ENCODE peak calls at places on chromosome 3, in ten cellular contexts. Z, W, P, Q, D, L, F, S, A and X are unnamed samples.

GRCh38 chr3:30578479-30578878 is 27.9 kb upstream of the TGFBR2 start:
- DNase-seq in Z (peak; percentile 16), W (peak; percentile 49), P (no peak), Q (no peak), D (no peak), L (no peak), F (peak; percentile 63), S (no peak), A (peak; percentile 93), X (no peak)

GRCh38 chr3:133954961-133955360 is 59.3 kb upstream of the RAB6B start:
- DNase-seq in Z (no peak), W (no peak), P (no peak), Q (no peak), D (no peak), L (no peak), F (no peak), S (no peak), A (no peak), X (no peak)

GRCh38 chr3:60079076-60079475 is 1029.3 kb upstream of the CFAP20DC start:
- DNase-seq in Z (no peak), W (no peak), P (no peak), Q (no peak), D (no peak), L (no peak), F (no peak), S (peak; percentile 15), A (no peak), X (no peak)

GRCh38 chr3:11059090-11059798 is 66.7 kb downstream of the SLC6A1 start:
- DNase-seq in Z (peak; percentile 82), W (no peak), P (peak; percentile 90), Q (peak; percentile 71), D (no peak), L (peak; percentile 39), F (peak; percentile 59), S (no peak), A (peak; percentile 56), X (peak; percentile 37)

GRCh38 chr3:49025793-49026520 is 3.2 kb downstream of the IMPDH2 start:
- DNase-seq in Z (no peak), W (no peak), P (no peak), Q (no peak), D (no peak), L (no peak), F (no peak), S (no peak), A (no peak), X (no peak)

GRCh38 chr3:63580151-63580550 is 72.3 kb upstream of the SNTN start:
- DNase-seq in Z (no peak), W (no peak), P (no peak), Q (no peak), D (no peak), L (no peak), F (no peak), S (no peak), A (no peak), X (no peak)

GRCh38 chr3:33438284-33438668 is 1.9 kb downstream of the UBP1 start:
- DNase-seq in Z (no peak), W (no peak), P (no peak), Q (no peak), D (no peak), L (no peak), F (peak; percentile 37), S (no peak), A (peak; percentile 40), X (no peak)

GRCh38 chr3:177314897-177315296 is 117.6 kb upstream of the TBL1XR1 start:
- DNase-seq in Z (no peak), W (no peak), P (no peak), Q (no peak), D (no peak), L (no peak), F (no peak), S (no peak), A (no peak), X (no peak)

GRCh38 chr3:81445712-81446111 is 315.7 kb downstream of the GBE1 start:
- DNase-seq in Z (no peak), W (no peak), P (no peak), Q (no peak), D (no peak), L (no peak), F (no peak), S (no peak), A (no peak), X (no peak)

GRCh38 chr3:106728315-106728821 is 648.9 kb upstream of the CCDC54 start:
- DNase-seq in Z (no peak), W (no peak), P (no peak), Q (no peak), D (no peak), L (no peak), F (no peak), S (no peak), A (peak; percentile 93), X (no peak)

GRCh38 chr3:58383904-58384303 is 49.7 kb downstream of the PDHB start:
- DNase-seq in Z (no peak), W (no peak), P (no peak), Q (no peak), D (no peak), L (no peak), F (peak; percentile 48), S (no peak), A (peak; percentile 94), X (no peak)

GRCh38 chr3:110504901-110505300 is 566.7 kb upstream of the NECTIN3 start:
- DNase-seq in Z (no peak), W (no peak), P (no peak), Q (no peak), D (no peak), L (no peak), F (no peak), S (no peak), A (no peak), X (no peak)

GRCh38 chr3:77530870-77531269 is 491.0 kb downstream of the ROBO2 start:
- DNase-seq in Z (no peak), W (no peak), P (no peak), Q (no peak), D (no peak), L (no peak), F (no peak), S (no peak), A (peak; percentile 78), X (no peak)

GRCh38 chr3:160478338-160478737 is 28.8 kb upstream of the TRIM59 start:
- DNase-seq in Z (no peak), W (no peak), P (no peak), Q (no peak), D (no peak), L (no peak), F (no peak), S (no peak), A (peak; percentile 30), X (no peak)

GRCh38 chr3:14980689-14981088 is 33.3 kb downstream of the NR2C2 start:
- DNase-seq in Z (no peak), W (no peak), P (no peak), Q (no peak), D (no peak), L (no peak), F (no peak), S (no peak), A (no peak), X (no peak)

GRCh38 chr3:31614162-31614921 is 81.6 kb downstream of the STT3B start:
- DNase-seq in Z (no peak), W (no peak), P (no peak), Q (no peak), D (no peak), L (no peak), F (no peak), S (no peak), A (no peak), X (no peak)

GRCh38 chr3:31606453-31606852 is 73.7 kb downstream of the STT3B start:
- DNase-seq in Z (no peak), W (no peak), P (no peak), Q (no peak), D (no peak), L (no peak), F (no peak), S (no peak), A (no peak), X (no peak)

GRCh38 chr3:31613654-31614053 is 80.9 kb downstream of the STT3B start:
- DNase-seq in Z (no peak), W (no peak), P (no peak), Q (no peak), D (no peak), L (no peak), F (no peak), S (no peak), A (no peak), X (no peak)

GRCh38 chr3:31613131-31613626 is 80.5 kb downstream of the STT3B start:
- DNase-seq in Z (no peak), W (no peak), P (no peak), Q (no peak), D (no peak), L (no peak), F (no peak), S (no peak), A (no peak), X (no peak)

GRCh38 chr3:31610700-31611275 is 78.1 kb downstream of the STT3B start:
- DNase-seq in Z (peak; percentile 46), W (no peak), P (no peak), Q (no peak), D (no peak), L (no peak), F (peak; percentile 13), S (no peak), A (peak; percentile 24), X (no peak)
- TF ChIP-seq CTCF in Z (no peak), W (peak; percentile 64), P (peak; percentile 70), Q (no peak), D (peak; percentile 19), L (no peak), F (peak; percentile 52), S (no peak), A (peak; percentile 53), X (peak; percentile 57)

GRCh38 chr3:73508330-73508954 is 116.3 kb downstream of the PDZRN3 start:
- DNase-seq in Z (peak; percentile 76), W (no peak), P (no peak), Q (peak; percentile 51), D (no peak), L (no peak), F (peak; percentile 77), S (no peak), A (peak; percentile 51), X (no peak)
- TF ChIP-seq CTCF in Z (peak; percentile 79), W (peak; percentile 75), P (peak; percentile 80), Q (peak; percentile 91), D (peak; percentile 58), L (peak; percentile 63), F (peak; percentile 60), S (peak; percentile 70), A (peak; percentile 77), X (peak; percentile 76)

GRCh38 chr3:124281453-124282316 is 289.8 kb upstream of the ROPN1 start:
- DNase-seq in Z (peak; percentile 40), W (no peak), P (no peak), Q (no peak), D (no peak), L (no peak), F (peak; percentile 13), S (no peak), A (peak; percentile 7), X (no peak)
- TF ChIP-seq CTCF in Z (peak; percentile 38), W (peak; percentile 47), P (peak; percentile 67), Q (no peak), D (peak; percentile 31), L (no peak), F (peak; percentile 33), S (no peak), A (peak; percentile 59), X (peak; percentile 56)

DNA sequence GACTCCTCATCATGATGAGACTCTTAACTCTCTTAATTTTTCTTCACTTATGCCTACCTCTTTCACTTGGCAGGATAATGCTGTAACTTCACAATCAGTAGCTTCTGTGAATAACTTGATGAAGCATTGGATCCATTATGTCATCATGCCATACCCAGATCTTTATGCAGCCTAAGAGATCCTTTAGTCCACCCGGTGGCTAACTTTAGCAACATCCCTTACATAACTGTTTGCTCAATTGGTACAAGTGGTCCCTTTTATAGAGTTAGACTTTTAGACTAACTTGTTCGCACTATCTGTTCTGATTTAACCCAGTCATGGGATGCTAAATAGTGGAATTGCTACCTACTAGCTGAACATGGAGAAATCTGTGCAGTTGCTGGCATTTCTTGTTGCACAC is 184.5 kb downstream of the USP13 start:
- DNase-seq in Z (no peak), W (no peak), P (no peak), Q (no peak), D (no peak), L (no peak), F (no peak), S (no peak), A (no peak), X (no peak)
- TF ChIP-seq CTCF in Z (no peak), W (no peak), P (peak; percentile 40), Q (no peak), D (no peak), L (no peak), F (no peak), S (no peak), A (no peak), X (no peak)